ENCODE peak calls at places on chromosomes 11 and 22, in eight cellular contexts. D is EL; P is AG04449; W is heart left ventricle; J is CD8-positive, alpha-beta memory T cell; O is ACHN; B is T-helper 22 cell; X is fibroblast of lung. H is an unnamed sample.

GRCh38 chr11:69003301-69003865 is 9.7 kb downstream of the MRGPRF start:
- DNase-seq in J (no peak), P (no peak), B (no peak), O (no peak), D (no peak), X (no peak), W (no peak), H (no peak)

GRCh38 chr22:19177164-19178064 is 1.1 kb downstream of the SLC25A1 start:
- DNase-seq in J (no peak), P (no peak), X (no peak), B (no peak), W (no peak), D (no peak), O (no peak), H (no peak)

GRCh38 chr11:119375629-119376196 is 5.8 kb downstream of the USP2 start:
- DNase-seq in W (peak), J (no peak), P (no peak), O (no peak), B (no peak), D (peak), X (peak), H (peak)

GRCh38 chr22:30969532-30970355 is 679 bp downstream of the TUG1 start:
- DNase-seq in O (peak), J (peak), P (no peak), B (no peak), D (peak), X (peak), W (peak), H (peak)

GRCh38 chr22:26817926-26818325 is 160.5 kb downstream of the MIAT start:
- DNase-seq in D (no peak), P (no peak), W (no peak), J (no peak), B (no peak), X (no peak), O (no peak), H (no peak)

GRCh38 chr22:50678651-50679521 is 6.3 kb downstream of the SHANK3 start:
- DNase-seq in W (no peak), X (no peak), B (no peak), D (no peak), P (no peak), J (no peak), O (no peak), H (no peak)

GRCh38 chr11:119618208-119618909 is 110.6 kb downstream of the NECTIN1 start:
- DNase-seq in J (no peak), B (no peak), O (no peak), P (no peak), D (peak), X (no peak), W (peak), H (no peak)

GRCh38 chr11:64842366-64842759 is 2.1 kb downstream of the CDC42BPG start:
- DNase-seq in W (no peak), X (no peak), B (no peak), D (no peak), O (no peak), P (no peak), J (no peak), H (no peak)

GRCh38 chr11:15828241-15828903 is 528.0 kb downstream of the SOX6 start:
- DNase-seq in O (no peak), B (no peak), J (no peak), W (no peak), D (no peak), P (no peak), X (no peak), H (no peak)

GRCh38 chr22:50182176-50183081 is 3.3 kb upstream of the TRABD start:
- DNase-seq in D (no peak), X (no peak), J (peak), B (no peak), W (no peak), O (no peak), P (no peak), H (no peak)

GRCh38 chr11:117239295-117239694 is 6.8 kb downstream of the RNF214 start:
- DNase-seq in X (peak), O (peak), P (peak), B (no peak), W (no peak), D (peak), J (no peak), H (peak)

GRCh38 chr22:25125693-25126357 is 73.8 kb upstream of the CRYBB3 start:
- DNase-seq in D (no peak), J (no peak), P (no peak), X (no peak), W (no peak), B (no peak), O (no peak), H (no peak)

GRCh38 chr22:37337204-37337943 is 55.1 kb downstream of the CYTH4 start:
- DNase-seq in B (no peak), X (peak), D (peak), P (no peak), J (no peak), O (peak), W (no peak), H (no peak)

GRCh38 chr22:50675553-50676199 is 3.1 kb downstream of the SHANK3 start:
- DNase-seq in O (no peak), W (no peak), X (no peak), P (no peak), J (no peak), B (no peak), D (no peak), H (peak)